ENCODE peak calls at places on chromosomes 7 and 10, in seven cellular contexts. F, W, X, C, M, A and B are unnamed samples. For H3K4me1, the result is how much of the 10 kb centered on the place peaks cover.

GRCh38 chr7:101542527-101543241 is 86.4 kb downstream of the MYL10 start:
- DNase-seq in F (peak), W (peak), X (peak), C (peak), M (peak), A (peak), B (peak)

GRCh38 chr7:34758111-34758601 is 100.1 kb downstream of the NPSR1 start:
- DNase-seq in F (no peak), W (peak), X (no peak), C (no peak), M (no peak), A (no peak), B (no peak)

GRCh38 chr7:56218510-56218909 is 102.3 kb upstream of the NUPR2 start:
- DNase-seq in F (no peak), W (no peak), X (no peak), C (no peak), M (no peak), A (no peak), B (no peak)

GRCh38 chr10:81524467-81524866 is 350.5 kb upstream of the NRG3 start:
- DNase-seq in F (no peak), W (no peak), X (no peak), C (no peak), M (no peak), A (no peak), B (no peak)

GRCh38 chr10:25493122-25493893 is 318.5 kb downstream of the GPR158 start:
- DNase-seq in F (peak), W (peak), X (peak), C (peak), M (peak), A (no peak), B (peak)

GRCh38 chr7:151637781-151638261 is 118.1 kb upstream of the RHEB start:
- DNase-seq in F (peak), W (no peak), X (no peak), C (no peak), M (peak), A (no peak), B (no peak)

GRCh38 chr10:119365773-119366640 is 158.6 kb downstream of the GRK5 start:
- DNase-seq in F (peak), W (no peak), X (peak), C (no peak), M (peak), A (no peak), B (no peak)

GRCh38 chr7:98879198-98879988 is 1.1 kb downstream of the TRRAP start:
- DNase-seq in F (peak), W (peak), X (peak), C (peak), M (peak), A (peak), B (no peak)

GRCh38 chr7:47327698-47328391 is 254.1 kb downstream of the TNS3 start:
- DNase-seq in F (peak), W (peak), X (peak), C (peak), M (peak), A (peak), B (peak)

GRCh38 chr7:28296571-28297483 is 115.5 kb upstream of the CREB5 start:
- DNase-seq in F (peak), W (peak), X (peak), C (peak), M (peak), A (peak), B (peak)

GRCh38 chr10:450463-450862 is 239.0 kb downstream of the DIP2C start:
- DNase-seq in F (no peak), W (no peak), X (no peak), C (no peak), M (no peak), A (no peak), B (no peak)

GRCh38 chr10:44517635-44518034 is 132.7 kb upstream of the CXCL12 start:
- DNase-seq in F (no peak), W (peak), X (peak), C (peak), M (no peak), A (peak), B (no peak)

GRCh38 chr10:72954596-72955569 is at the start of gene PLA2G12B:
- DNase-seq in F (no peak), W (peak), X (no peak), C (no peak), M (no peak), A (no peak), B (peak)

GRCh38 chr7:94276797-94277196 is 117.9 kb upstream of the COL1A2 start:
- DNase-seq in F (peak), W (peak), X (peak), C (no peak), M (peak), A (no peak), B (no peak)

GRCh38 chr7:2017483-2017891 is 215.3 kb downstream of the MAD1L1 start:
- DNase-seq in F (no peak), W (peak), X (no peak), C (no peak), M (no peak), A (no peak), B (no peak)

GRCh38 chr7:90739731-90740130 is 143.6 kb downstream of the CDK14 start:
- DNase-seq in F (no peak), W (no peak), X (no peak), C (no peak), M (no peak), A (no peak), B (no peak)

GRCh38 chr10:9635691-9636090 is 1382.0 kb upstream of the CELF2 start:
- DNase-seq in F (peak), W (no peak), X (no peak), C (no peak), M (peak), A (no peak), B (no peak)

GRCh38 chr10:22251751-22252285 is 34.0 kb upstream of the EBLN1 start:
- DNase-seq in F (peak), W (peak), X (peak), C (peak), M (no peak), A (peak), B (peak)

GRCh38 chr7:114062810-114063209 is 144.0 kb upstream of the PPP1R3A start:
- DNase-seq in F (no peak), W (no peak), X (no peak), C (no peak), M (no peak), A (no peak), B (no peak)

GRCh38 chr10:129939416-129940275 is 24.4 kb downstream of the EBF3 start:
- DNase-seq in F (no peak), W (no peak), X (no peak), C (no peak), M (no peak), A (no peak), B (no peak)

GRCh38 chr10:129936923-129937300 is 27.2 kb downstream of the EBF3 start:
- DNase-seq in F (no peak), W (no peak), X (no peak), C (no peak), M (no peak), A (no peak), B (no peak)

GRCh38 chr10:129937351-129937751 is 26.7 kb downstream of the EBF3 start:
- DNase-seq in F (no peak), W (no peak), X (no peak), C (no peak), M (no peak), A (no peak), B (no peak)

GRCh38 chr10:129936266-129936922 is 27.7 kb downstream of the EBF3 start:
- DNase-seq in F (no peak), W (no peak), X (no peak), C (no peak), M (no peak), A (no peak), B (no peak)

GRCh38 chr10:129938460-129938859 is 25.6 kb downstream of the EBF3 start:
- DNase-seq in F (no peak), W (no peak), X (no peak), C (no peak), M (no peak), A (no peak), B (no peak)
- H3K4me1 ChIP-seq in F (under half), W (under half), X (under half), C (under half), M (under half), A (under half), B (under half)

GRCh38 chr10:132150777-132151176 is 36.0 kb upstream of the DPYSL4 start:
- DNase-seq in F (no peak), W (no peak), X (no peak), C (no peak), M (no peak), A (no peak), B (no peak)

GRCh38 chr10:132149917-132150316 is 36.8 kb upstream of the DPYSL4 start:
- DNase-seq in F (no peak), W (no peak), X (no peak), C (no peak), M (no peak), A (no peak), B (no peak)

GRCh38 chr10:132148261-132149251 is 38.2 kb upstream of the DPYSL4 start:
- DNase-seq in F (no peak), W (no peak), X (no peak), C (no peak), M (no peak), A (no peak), B (no peak)

GRCh38 chr10:132146941-132147915 is 39.5 kb upstream of the DPYSL4 start:
- DNase-seq in F (no peak), W (no peak), X (no peak), C (no peak), M (no peak), A (no peak), B (no peak)

GRCh38 chr10:132149261-132149660 is 37.5 kb upstream of the DPYSL4 start:
- DNase-seq in F (no peak), W (no peak), X (peak), C (no peak), M (no peak), A (no peak), B (no peak)
- H2BK5ac ChIP-seq in F (no peak), W (no peak), X (no peak), C (no peak), M (no peak), A (no peak), B (no peak)

DNA sequence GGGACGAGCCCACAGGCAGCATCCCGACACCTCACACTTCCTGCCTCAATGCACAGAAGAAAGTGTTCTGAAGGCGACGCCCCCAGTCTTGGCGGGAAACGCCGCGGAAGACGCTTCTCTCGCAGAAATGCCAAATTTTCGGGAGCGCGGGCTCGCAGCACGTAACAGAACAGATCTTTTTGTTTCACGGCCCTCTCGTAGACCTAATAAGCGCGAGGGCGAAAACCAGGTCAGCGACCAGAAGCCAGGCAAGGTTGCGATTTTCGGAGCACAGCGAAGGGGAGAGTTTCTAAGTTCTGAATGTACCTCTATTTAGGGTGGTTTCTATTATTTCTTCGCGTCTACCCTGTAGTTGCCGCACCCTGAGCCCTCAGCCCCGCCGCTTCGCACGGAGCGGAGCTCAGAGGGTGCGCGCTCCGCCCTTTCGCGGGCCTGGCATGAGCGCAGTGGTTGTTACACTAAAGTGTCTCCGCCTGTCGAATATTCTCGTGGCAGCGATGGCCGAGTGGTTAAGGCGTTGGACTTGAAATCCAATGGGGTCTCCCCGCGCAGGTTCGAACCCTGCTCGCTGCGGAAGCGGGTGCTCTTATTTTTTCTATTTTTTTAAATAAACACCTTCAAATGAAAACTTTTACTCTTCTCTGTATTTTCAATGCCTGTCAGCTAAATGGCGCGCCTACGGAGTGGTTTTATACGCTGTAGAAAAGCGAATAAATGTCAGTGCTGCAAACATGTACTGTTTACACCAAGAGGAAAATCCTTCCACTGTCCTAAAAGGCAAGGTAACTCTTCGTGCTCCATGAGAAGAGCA is 68.2 kb upstream of the CTNNA3 start:
- DNase-seq in F (peak), W (peak), X (peak), C (peak), M (peak), A (peak), B (peak)
- H3K4me1 ChIP-seq in F (under half), W (under half), X (under half), C (under half), M (under half), A (under half), B (under half)

DNA sequence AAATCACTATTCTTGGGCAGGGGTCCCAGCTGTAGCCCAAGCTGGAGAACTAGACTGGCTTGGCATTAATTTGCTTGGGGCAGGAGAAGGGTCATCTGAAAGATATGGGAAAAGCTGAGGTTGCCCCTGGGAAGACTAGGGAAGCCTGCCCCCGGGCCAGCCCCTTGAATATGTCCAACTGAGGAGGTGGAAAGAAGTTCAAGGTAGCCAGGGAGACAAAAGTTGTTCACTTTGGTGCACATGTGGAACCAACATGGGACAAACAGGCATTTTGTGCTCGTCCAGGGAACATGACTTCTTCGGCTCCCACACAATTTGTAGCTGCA is 1.4 kb upstream of the LRRC61 start:
- DNase-seq in F (no peak), W (no peak), X (no peak), C (no peak), M (no peak), A (no peak), B (no peak)
- H2BK5ac ChIP-seq in F (no peak), W (peak), X (no peak), C (no peak), M (no peak), A (no peak), B (no peak)

DNA sequence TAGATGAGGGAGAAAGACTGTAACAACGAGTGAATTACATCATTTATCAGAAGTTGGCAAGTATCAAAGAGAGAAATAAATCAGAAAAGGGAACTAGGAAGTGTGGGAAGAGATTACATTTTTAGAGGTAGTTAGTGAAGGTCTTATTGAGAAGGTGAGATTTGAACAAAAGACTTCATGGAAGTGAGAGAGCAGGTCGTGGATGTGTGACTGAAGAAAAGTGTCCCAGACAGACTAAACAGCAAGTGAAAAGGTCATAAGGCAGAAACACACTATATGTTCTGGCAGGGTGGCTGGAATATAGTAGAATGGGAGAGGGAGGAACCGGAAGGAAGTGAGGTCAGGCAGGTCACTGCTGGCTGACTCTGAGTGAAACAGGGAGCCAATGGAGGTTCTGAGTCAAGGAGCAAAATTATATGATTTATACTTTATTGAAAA is 35.7 kb upstream of the RHOBTB1 start:
- DNase-seq in F (no peak), W (no peak), X (no peak), C (no peak), M (no peak), A (no peak), B (no peak)
- H3K4me1 ChIP-seq in F (under half), W (under half), X (under half), C (under half), M (under half), A (under half), B (under half)

GRCh38 chr7:154253810-154254209 is 201.6 kb downstream of the DPP6 start:
- DNase-seq in F (no peak), W (no peak), X (no peak), C (peak), M (no peak), A (no peak), B (no peak)

GRCh38 chr7:154255324-154255723 is 203.1 kb downstream of the DPP6 start:
- DNase-seq in F (no peak), W (no peak), X (no peak), C (peak), M (no peak), A (no peak), B (no peak)

GRCh38 chr7:154252046-154252445 is 199.8 kb downstream of the DPP6 start:
- DNase-seq in F (no peak), W (no peak), X (no peak), C (no peak), M (no peak), A (no peak), B (no peak)
- H2BK5ac ChIP-seq in F (no peak), W (no peak), X (no peak), C (no peak), M (no peak), A (no peak), B (no peak)

GRCh38 chr10:8379906-8380832 is 325.7 kb downstream of the GATA3 start:
- DNase-seq in F (no peak), W (no peak), X (peak), C (no peak), M (no peak), A (no peak), B (no peak)

GRCh38 chr10:8369666-8370065 is 315.2 kb downstream of the GATA3 start:
- DNase-seq in F (no peak), W (no peak), X (no peak), C (no peak), M (peak), A (no peak), B (no peak)

GRCh38 chr10:8374334-8374733 is 319.8 kb downstream of the GATA3 start:
- DNase-seq in F (no peak), W (peak), X (no peak), C (no peak), M (no peak), A (no peak), B (no peak)

GRCh38 chr10:8378198-8378983 is 323.9 kb downstream of the GATA3 start:
- DNase-seq in F (peak), W (no peak), X (no peak), C (no peak), M (no peak), A (no peak), B (no peak)

GRCh38 chr10:8375137-8375536 is 320.6 kb downstream of the GATA3 start:
- DNase-seq in F (no peak), W (no peak), X (no peak), C (no peak), M (no peak), A (no peak), B (no peak)
- H3K4me1 ChIP-seq in F (under half), W (under half), X (under half), C (under half), M (under half), A (under half), B (under half)

DNA sequence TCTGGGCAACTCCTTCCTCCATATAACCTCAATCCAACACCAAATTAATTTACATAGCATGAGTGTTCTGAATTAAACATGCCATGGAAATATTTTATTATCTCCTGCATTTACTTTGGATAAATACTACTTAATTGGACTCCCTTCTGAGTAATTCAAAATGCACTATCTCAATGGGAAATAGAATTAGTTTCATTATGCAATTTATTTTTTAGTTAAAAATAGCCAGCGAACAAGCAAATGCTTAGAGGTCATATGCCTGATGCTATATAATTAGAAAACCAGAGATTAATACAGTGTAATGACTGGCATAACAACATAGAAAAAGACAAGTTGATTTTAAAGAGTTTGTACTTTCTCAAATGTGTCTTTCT is 161.0 kb upstream of the LAMB4 start:
- DNase-seq in F (no peak), W (no peak), X (no peak), C (no peak), M (no peak), A (no peak), B (no peak)
- H2BK5ac ChIP-seq in F (no peak), W (no peak), X (no peak), C (no peak), M (no peak), A (no peak), B (no peak)

DNA sequence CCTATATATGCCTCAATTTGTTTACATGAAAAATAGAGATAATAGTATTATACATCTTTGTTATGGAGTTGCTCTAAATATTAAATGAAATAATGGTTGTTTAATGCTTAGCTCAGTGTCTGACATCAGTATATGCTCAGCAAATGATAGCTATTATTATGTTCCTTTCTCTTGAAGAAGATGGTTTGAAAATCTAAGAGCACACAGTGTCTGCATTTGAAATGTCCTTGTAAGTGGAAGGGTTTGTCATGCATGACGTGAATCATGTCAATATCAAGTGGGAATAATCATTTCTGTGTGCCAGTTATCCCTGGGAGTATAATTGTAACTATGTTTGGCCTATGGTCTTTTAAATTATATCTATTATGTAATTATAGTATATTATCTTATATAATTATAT is 377.5 kb upstream of the SORCS1 start:
- DNase-seq in F (no peak), W (no peak), X (no peak), C (no peak), M (no peak), A (no peak), B (no peak)
- H3K4me1 ChIP-seq in F (under half), W (under half), X (under half), C (under half), M (under half), A (under half), B (under half)